ENCODE peak calls at places on chromosome 17, in seven cellular contexts. One of them, this sample, is unnamed. For H3K9me3, the result is how much of the 10 kb centered on the place peaks cover.

GRCh38 chr17:8629371-8630226 is 926 bp downstream of the MYH10 start:
- DNase-seq in MM.1S: no peak
- DNase-seq in CD4-positive, alpha-beta memory T cell: no peak
- DNase-seq in CD8-positive, alpha-beta T cell: no peak
- DNase-seq in sigmoid colon: peak
- DNase-seq in cardiac muscle cell: peak
- DNase-seq in A549: peak
- DNase-seq in this sample: peak

GRCh38 chr17:61214753-61215152 is 184.9 kb upstream of the TBX2 start:
- DNase-seq in MM.1S: no peak
- DNase-seq in CD4-positive, alpha-beta memory T cell: no peak
- DNase-seq in CD8-positive, alpha-beta T cell: no peak
- DNase-seq in sigmoid colon: no peak
- DNase-seq in cardiac muscle cell: no peak
- DNase-seq in A549: no peak
- DNase-seq in this sample: no peak

GRCh38 chr17:42928714-42929496 is 28.3 kb downstream of the G6PC1 start:
- DNase-seq in MM.1S: peak
- DNase-seq in CD4-positive, alpha-beta memory T cell: no peak
- DNase-seq in CD8-positive, alpha-beta T cell: no peak
- DNase-seq in sigmoid colon: peak
- DNase-seq in cardiac muscle cell: peak
- DNase-seq in A549: peak
- DNase-seq in this sample: peak

GRCh38 chr17:8520981-8521380 is 85.3 kb downstream of the NDEL1 start:
- DNase-seq in MM.1S: no peak
- DNase-seq in CD4-positive, alpha-beta memory T cell: no peak
- DNase-seq in CD8-positive, alpha-beta T cell: no peak
- DNase-seq in sigmoid colon: no peak
- DNase-seq in cardiac muscle cell: no peak
- DNase-seq in A549: no peak
- DNase-seq in this sample: no peak

GRCh38 chr17:34201225-34201624 is 53.9 kb upstream of the CCL2 start:
- DNase-seq in MM.1S: no peak
- DNase-seq in CD4-positive, alpha-beta memory T cell: no peak
- DNase-seq in CD8-positive, alpha-beta T cell: no peak
- DNase-seq in sigmoid colon: no peak
- DNase-seq in cardiac muscle cell: no peak
- DNase-seq in A549: no peak
- DNase-seq in this sample: no peak

GRCh38 chr17:53721101-53721500 is 101.6 kb upstream of the KIF2B start:
- DNase-seq in MM.1S: no peak
- DNase-seq in CD4-positive, alpha-beta memory T cell: no peak
- DNase-seq in CD8-positive, alpha-beta T cell: no peak
- DNase-seq in sigmoid colon: no peak
- DNase-seq in cardiac muscle cell: no peak
- DNase-seq in A549: no peak
- DNase-seq in this sample: no peak

GRCh38 chr17:18360518-18360917 is 2.8 kb downstream of the SHMT1 start:
- DNase-seq in MM.1S: no peak
- DNase-seq in CD4-positive, alpha-beta memory T cell: no peak
- DNase-seq in CD8-positive, alpha-beta T cell: no peak
- DNase-seq in sigmoid colon: no peak
- DNase-seq in cardiac muscle cell: no peak
- DNase-seq in A549: no peak
- DNase-seq in this sample: no peak

GRCh38 chr17:29084476-29085148 is 41.7 kb downstream of the PIPOX start:
- DNase-seq in MM.1S: no peak
- DNase-seq in CD4-positive, alpha-beta memory T cell: no peak
- DNase-seq in CD8-positive, alpha-beta T cell: no peak
- DNase-seq in sigmoid colon: peak
- DNase-seq in cardiac muscle cell: no peak
- DNase-seq in A549: no peak
- DNase-seq in this sample: no peak

GRCh38 chr17:74566132-74566753 is 1.1 kb downstream of the CD300H start:
- DNase-seq in MM.1S: peak
- DNase-seq in CD4-positive, alpha-beta memory T cell: no peak
- DNase-seq in CD8-positive, alpha-beta T cell: no peak
- DNase-seq in sigmoid colon: no peak
- DNase-seq in cardiac muscle cell: peak
- DNase-seq in A549: peak
- DNase-seq in this sample: no peak

GRCh38 chr17:40309031-40309937 is at the start of gene RARA:
- DNase-seq in MM.1S: no peak
- DNase-seq in CD4-positive, alpha-beta memory T cell: no peak
- DNase-seq in CD8-positive, alpha-beta T cell: no peak
- DNase-seq in sigmoid colon: peak
- DNase-seq in cardiac muscle cell: peak
- DNase-seq in A549: peak
- DNase-seq in this sample: peak

GRCh38 chr17:63042443-63042842 is 76.4 kb downstream of the TANC2 start:
- DNase-seq in MM.1S: no peak
- DNase-seq in CD4-positive, alpha-beta memory T cell: no peak
- DNase-seq in CD8-positive, alpha-beta T cell: no peak
- DNase-seq in sigmoid colon: no peak
- DNase-seq in cardiac muscle cell: no peak
- DNase-seq in A549: no peak
- DNase-seq in this sample: no peak

GRCh38 chr17:1648582-1649115 is 1.0 kb downstream of the RILP start:
- DNase-seq in MM.1S: peak
- DNase-seq in CD4-positive, alpha-beta memory T cell: peak
- DNase-seq in CD8-positive, alpha-beta T cell: peak
- DNase-seq in sigmoid colon: peak
- DNase-seq in cardiac muscle cell: peak
- DNase-seq in A549: peak
- DNase-seq in this sample: peak

GRCh38 chr17:60508384-60508980 is 17.6 kb downstream of the APPBP2 start:
- DNase-seq in MM.1S: peak
- DNase-seq in CD4-positive, alpha-beta memory T cell: no peak
- DNase-seq in CD8-positive, alpha-beta T cell: no peak
- DNase-seq in sigmoid colon: no peak
- DNase-seq in cardiac muscle cell: no peak
- DNase-seq in A549: no peak
- DNase-seq in this sample: no peak

GRCh38 chr17:4499431-4500187 is 928 bp downstream of the SPNS2 start:
- DNase-seq in MM.1S: no peak
- DNase-seq in CD4-positive, alpha-beta memory T cell: peak
- DNase-seq in CD8-positive, alpha-beta T cell: no peak
- DNase-seq in sigmoid colon: no peak
- DNase-seq in cardiac muscle cell: no peak
- DNase-seq in A549: peak
- DNase-seq in this sample: no peak

GRCh38 chr17:68849673-68850260 is 105.4 kb downstream of the ABCA8 start:
- DNase-seq in MM.1S: no peak
- DNase-seq in CD4-positive, alpha-beta memory T cell: no peak
- DNase-seq in CD8-positive, alpha-beta T cell: no peak
- DNase-seq in sigmoid colon: no peak
- DNase-seq in cardiac muscle cell: no peak
- DNase-seq in A549: no peak
- DNase-seq in this sample: no peak

GRCh38 chr17:56471661-56472060 is 121.8 kb upstream of the NOG start:
- DNase-seq in MM.1S: no peak
- DNase-seq in CD4-positive, alpha-beta memory T cell: no peak
- DNase-seq in CD8-positive, alpha-beta T cell: no peak
- DNase-seq in sigmoid colon: no peak
- DNase-seq in cardiac muscle cell: no peak
- DNase-seq in A549: no peak
- DNase-seq in this sample: no peak

GRCh38 chr17:64223283-64223682 is 39.8 kb downstream of the TEX2 start:
- DNase-seq in MM.1S: no peak
- DNase-seq in CD4-positive, alpha-beta memory T cell: no peak
- DNase-seq in CD8-positive, alpha-beta T cell: no peak
- DNase-seq in sigmoid colon: no peak
- DNase-seq in cardiac muscle cell: no peak
- DNase-seq in A549: no peak
- DNase-seq in this sample: no peak

GRCh38 chr17:77356690-77357201 is 216.0 kb downstream of the SEC14L1 start:
- DNase-seq in MM.1S: no peak
- DNase-seq in CD4-positive, alpha-beta memory T cell: no peak
- DNase-seq in CD8-positive, alpha-beta T cell: no peak
- DNase-seq in sigmoid colon: peak
- DNase-seq in cardiac muscle cell: no peak
- DNase-seq in A549: peak
- DNase-seq in this sample: no peak

GRCh38 chr17:51711581-51711980 is 446.9 kb downstream of the CA10 start:
- DNase-seq in MM.1S: no peak
- DNase-seq in CD4-positive, alpha-beta memory T cell: no peak
- DNase-seq in CD8-positive, alpha-beta T cell: no peak
- DNase-seq in sigmoid colon: no peak
- DNase-seq in cardiac muscle cell: no peak
- DNase-seq in A549: no peak
- DNase-seq in this sample: no peak

GRCh38 chr17:44097110-44097810 is 26.2 kb downstream of the HDAC5 start:
- DNase-seq in MM.1S: no peak
- DNase-seq in CD4-positive, alpha-beta memory T cell: no peak
- DNase-seq in CD8-positive, alpha-beta T cell: no peak
- DNase-seq in sigmoid colon: no peak
- DNase-seq in cardiac muscle cell: no peak
- DNase-seq in A549: no peak
- DNase-seq in this sample: no peak

GRCh38 chr17:79144090-79144610 is 69.5 kb downstream of the ENGASE start:
- DNase-seq in MM.1S: no peak
- DNase-seq in CD4-positive, alpha-beta memory T cell: no peak
- DNase-seq in CD8-positive, alpha-beta T cell: no peak
- DNase-seq in sigmoid colon: no peak
- DNase-seq in cardiac muscle cell: no peak
- DNase-seq in A549: no peak
- DNase-seq in this sample: no peak

GRCh38 chr17:2064147-2064489 is 9.2 kb downstream of the HIC1 start:
- DNase-seq in MM.1S: no peak
- DNase-seq in CD4-positive, alpha-beta memory T cell: no peak
- DNase-seq in CD8-positive, alpha-beta T cell: no peak
- DNase-seq in sigmoid colon: no peak
- DNase-seq in cardiac muscle cell: no peak
- DNase-seq in A549: no peak
- DNase-seq in this sample: no peak

DNA sequence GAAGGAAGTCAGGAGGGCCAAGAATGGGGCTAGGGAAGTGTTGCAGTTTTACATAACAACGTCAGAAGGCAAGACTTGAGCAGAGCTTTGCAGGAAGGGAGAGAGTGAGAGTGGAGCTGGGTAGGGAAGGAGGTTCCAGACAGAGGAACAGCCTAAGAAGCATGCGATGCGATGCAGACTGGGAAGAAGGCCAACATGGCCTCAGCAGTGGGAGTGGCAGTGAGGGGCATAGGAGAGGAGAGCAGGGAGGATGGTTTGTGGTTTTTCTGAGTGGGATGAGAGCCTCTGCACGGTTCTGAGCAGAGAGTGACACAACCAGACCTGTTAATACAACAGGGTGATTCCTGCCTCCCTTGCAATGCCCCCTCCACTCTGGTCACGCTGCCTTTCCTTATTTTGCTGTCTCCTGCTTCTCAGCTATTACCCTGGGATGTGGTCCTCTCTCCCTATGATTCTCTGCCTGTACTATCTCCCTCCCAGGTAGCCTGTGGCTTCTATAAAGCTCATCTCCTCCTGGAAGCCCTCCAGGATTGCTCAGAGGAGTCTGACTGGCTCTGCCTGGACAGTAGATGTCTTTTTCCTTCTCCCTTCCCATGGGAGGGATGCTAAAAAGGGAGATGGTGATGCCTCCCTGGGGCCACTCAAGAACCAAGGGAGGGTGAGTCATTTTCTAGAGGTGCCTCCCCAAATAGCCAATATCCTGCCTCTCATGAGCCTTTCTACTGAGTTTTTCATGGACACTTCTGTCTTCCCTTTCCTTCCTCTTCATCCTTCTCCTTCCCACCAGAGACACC is 38.7 kb upstream of the NGFR start:
- DNase-seq in MM.1S: no peak
- DNase-seq in CD4-positive, alpha-beta memory T cell: no peak
- DNase-seq in CD8-positive, alpha-beta T cell: no peak
- DNase-seq in sigmoid colon: no peak
- DNase-seq in cardiac muscle cell: no peak
- DNase-seq in A549: no peak
- DNase-seq in this sample: no peak
- H3K4me3 ChIP-seq in MM.1S: no peak
- H3K4me3 ChIP-seq in CD4-positive, alpha-beta memory T cell: no peak
- H3K4me3 ChIP-seq in CD8-positive, alpha-beta T cell: no peak
- H3K4me3 ChIP-seq in sigmoid colon: no peak
- H3K4me3 ChIP-seq in cardiac muscle cell: no peak
- H3K4me3 ChIP-seq in A549: no peak
- H3K4me3 ChIP-seq in this sample: no peak

GRCh38 chr17:21679256-21680146 is 12.8 kb upstream of the KCNJ18 start:
- DNase-seq in MM.1S: no peak
- DNase-seq in CD4-positive, alpha-beta memory T cell: no peak
- DNase-seq in CD8-positive, alpha-beta T cell: no peak
- DNase-seq in sigmoid colon: peak
- DNase-seq in cardiac muscle cell: no peak
- DNase-seq in A549: no peak
- DNase-seq in this sample: no peak
- H3K9me3 ChIP-seq in MM.1S: under half
- H3K9me3 ChIP-seq in CD4-positive, alpha-beta memory T cell: under half
- H3K9me3 ChIP-seq in CD8-positive, alpha-beta T cell: under half
- H3K9me3 ChIP-seq in sigmoid colon: under half
- H3K9me3 ChIP-seq in cardiac muscle cell: under half
- H3K9me3 ChIP-seq in A549: under half
- H3K9me3 ChIP-seq in this sample: under half

DNA sequence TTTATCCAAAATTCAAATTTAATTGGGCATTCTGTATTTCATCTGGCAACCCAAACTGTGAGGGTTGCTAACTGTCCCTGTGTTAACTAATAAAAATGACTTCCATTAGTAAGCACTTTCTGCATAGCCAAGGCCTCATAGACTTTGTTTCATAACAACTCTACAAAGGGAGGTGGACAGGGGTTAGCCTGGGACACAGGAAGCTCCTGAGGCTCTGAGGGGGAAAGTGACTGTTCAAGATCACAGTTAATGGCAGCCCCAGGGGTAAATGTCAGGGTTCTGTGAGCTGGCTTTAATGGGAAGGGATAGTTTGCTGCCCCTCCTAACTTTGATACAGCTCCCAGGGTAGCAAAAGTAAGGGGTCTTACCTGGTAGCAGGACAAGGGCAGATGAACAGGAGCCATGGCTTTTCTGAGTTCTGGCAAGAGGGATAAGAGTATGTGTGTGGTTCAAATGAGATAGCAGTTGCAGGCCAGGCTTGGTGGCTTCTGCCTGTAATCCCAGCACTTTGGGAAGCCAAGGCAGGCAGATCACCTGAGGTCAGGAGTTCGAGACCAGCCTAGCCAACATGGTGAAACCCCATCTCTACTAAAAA is 2.2 kb downstream of the HEATR9 start:
- DNase-seq in MM.1S: no peak
- DNase-seq in CD4-positive, alpha-beta memory T cell: no peak
- DNase-seq in CD8-positive, alpha-beta T cell: no peak
- DNase-seq in sigmoid colon: no peak
- DNase-seq in cardiac muscle cell: no peak
- DNase-seq in A549: no peak
- DNase-seq in this sample: no peak
- H3K4me3 ChIP-seq in MM.1S: no peak
- H3K4me3 ChIP-seq in CD4-positive, alpha-beta memory T cell: no peak
- H3K4me3 ChIP-seq in CD8-positive, alpha-beta T cell: no peak
- H3K4me3 ChIP-seq in sigmoid colon: no peak
- H3K4me3 ChIP-seq in cardiac muscle cell: no peak
- H3K4me3 ChIP-seq in A549: no peak
- H3K4me3 ChIP-seq in this sample: no peak

DNA sequence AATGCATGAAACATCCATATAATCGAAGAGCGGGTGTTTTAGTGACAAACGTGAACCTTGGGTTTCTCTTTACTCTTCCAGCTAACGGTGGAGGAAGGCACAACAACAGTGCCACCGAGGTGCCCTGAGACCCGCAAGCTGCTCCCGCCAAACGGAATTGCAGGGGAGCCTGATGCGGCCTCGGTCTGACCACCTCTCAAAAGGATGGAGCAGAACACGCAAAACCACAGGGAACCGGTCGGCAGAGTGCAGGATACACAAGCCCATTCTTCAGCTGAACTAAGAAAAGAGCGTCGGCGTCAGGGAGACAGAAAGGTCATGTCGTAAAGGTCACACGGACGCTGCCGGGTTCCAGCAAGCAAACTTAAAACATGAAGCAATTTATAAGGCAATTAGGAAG is 109.5 kb upstream of the ZNF750 start:
- DNase-seq in MM.1S: no peak
- DNase-seq in CD4-positive, alpha-beta memory T cell: no peak
- DNase-seq in CD8-positive, alpha-beta T cell: no peak
- DNase-seq in sigmoid colon: peak
- DNase-seq in cardiac muscle cell: no peak
- DNase-seq in A549: no peak
- DNase-seq in this sample: no peak
- H3K9me3 ChIP-seq in MM.1S: under half
- H3K9me3 ChIP-seq in CD4-positive, alpha-beta memory T cell: under half
- H3K9me3 ChIP-seq in CD8-positive, alpha-beta T cell: under half
- H3K9me3 ChIP-seq in sigmoid colon: under half
- H3K9me3 ChIP-seq in cardiac muscle cell: under half
- H3K9me3 ChIP-seq in A549: half or more
- H3K9me3 ChIP-seq in this sample: under half

This sample was measured in ascending aorta.